ENCODE peak calls at places on chromosomes 5 and 9, in ten cellular contexts. One of them, this sample, is unnamed.

GRCh38 chr9:138023394-138024124 is 146.0 kb downstream of the CACNA1B start:
- DNase-seq in cardiac fibroblast: no peak
- DNase-seq in MM.1S: no peak
- DNase-seq in CD4-positive, alpha-beta memory T cell: no peak
- DNase-seq in aorta: no peak
- DNase-seq in ascending aorta: no peak
- DNase-seq in adrenal gland: no peak
- DNase-seq in WERI-Rb-1: no peak
- DNase-seq in HepG2: no peak
- DNase-seq in heart left ventricle: peak
- DNase-seq in this sample: no peak

GRCh38 chr9:33227741-33228140 is 12.2 kb upstream of the SPINK4 start:
- DNase-seq in cardiac fibroblast: no peak
- DNase-seq in MM.1S: no peak
- DNase-seq in CD4-positive, alpha-beta memory T cell: no peak
- DNase-seq in aorta: no peak
- DNase-seq in ascending aorta: no peak
- DNase-seq in adrenal gland: no peak
- DNase-seq in WERI-Rb-1: no peak
- DNase-seq in HepG2: no peak
- DNase-seq in heart left ventricle: no peak
- DNase-seq in this sample: no peak

GRCh38 chr9:27943544-27943943 is 370.3 kb upstream of the C9orf72 start:
- DNase-seq in cardiac fibroblast: no peak
- DNase-seq in MM.1S: no peak
- DNase-seq in CD4-positive, alpha-beta memory T cell: no peak
- DNase-seq in aorta: no peak
- DNase-seq in ascending aorta: no peak
- DNase-seq in adrenal gland: no peak
- DNase-seq in WERI-Rb-1: no peak
- DNase-seq in HepG2: no peak
- DNase-seq in heart left ventricle: no peak
- DNase-seq in this sample: no peak

GRCh38 chr5:136236479-136237083 is 43.6 kb upstream of the SMIM32 start:
- DNase-seq in cardiac fibroblast: no peak
- DNase-seq in MM.1S: no peak
- DNase-seq in CD4-positive, alpha-beta memory T cell: no peak
- DNase-seq in aorta: no peak
- DNase-seq in ascending aorta: no peak
- DNase-seq in adrenal gland: no peak
- DNase-seq in WERI-Rb-1: no peak
- DNase-seq in HepG2: no peak
- DNase-seq in heart left ventricle: no peak
- DNase-seq in this sample: no peak

GRCh38 chr9:38038307-38039089 is 30.5 kb downstream of the SHB start:
- DNase-seq in cardiac fibroblast: peak
- DNase-seq in MM.1S: no peak
- DNase-seq in CD4-positive, alpha-beta memory T cell: no peak
- DNase-seq in aorta: no peak
- DNase-seq in ascending aorta: no peak
- DNase-seq in adrenal gland: no peak
- DNase-seq in WERI-Rb-1: no peak
- DNase-seq in HepG2: no peak
- DNase-seq in heart left ventricle: peak
- DNase-seq in this sample: no peak

GRCh38 chr5:149782018-149782899 is 52.1 kb downstream of the PPARGC1B start:
- DNase-seq in cardiac fibroblast: peak
- DNase-seq in MM.1S: no peak
- DNase-seq in CD4-positive, alpha-beta memory T cell: no peak
- DNase-seq in aorta: no peak
- DNase-seq in ascending aorta: no peak
- DNase-seq in adrenal gland: no peak
- DNase-seq in WERI-Rb-1: no peak
- DNase-seq in HepG2: no peak
- DNase-seq in heart left ventricle: peak
- DNase-seq in this sample: no peak

GRCh38 chr5:55324815-55325418 is 17.1 kb downstream of the MTREX start:
- DNase-seq in cardiac fibroblast: peak
- DNase-seq in MM.1S: peak
- DNase-seq in CD4-positive, alpha-beta memory T cell: peak
- DNase-seq in aorta: no peak
- DNase-seq in ascending aorta: no peak
- DNase-seq in adrenal gland: no peak
- DNase-seq in WERI-Rb-1: no peak
- DNase-seq in HepG2: peak
- DNase-seq in heart left ventricle: no peak
- DNase-seq in this sample: peak

GRCh38 chr5:158640581-158640980 is 459.1 kb downstream of the EBF1 start:
- DNase-seq in cardiac fibroblast: peak
- DNase-seq in MM.1S: no peak
- DNase-seq in CD4-positive, alpha-beta memory T cell: no peak
- DNase-seq in aorta: no peak
- DNase-seq in ascending aorta: no peak
- DNase-seq in adrenal gland: no peak
- DNase-seq in WERI-Rb-1: no peak
- DNase-seq in HepG2: no peak
- DNase-seq in heart left ventricle: no peak
- DNase-seq in this sample: no peak

GRCh38 chr5:43772601-43773031 is 169.6 kb downstream of the NNT start:
- DNase-seq in cardiac fibroblast: peak
- DNase-seq in MM.1S: no peak
- DNase-seq in CD4-positive, alpha-beta memory T cell: no peak
- DNase-seq in aorta: no peak
- DNase-seq in ascending aorta: no peak
- DNase-seq in adrenal gland: no peak
- DNase-seq in WERI-Rb-1: no peak
- DNase-seq in HepG2: no peak
- DNase-seq in heart left ventricle: no peak
- DNase-seq in this sample: peak

GRCh38 chr5:102807878-102808502 is 52.9 kb downstream of the PAM start:
- DNase-seq in cardiac fibroblast: no peak
- DNase-seq in MM.1S: no peak
- DNase-seq in CD4-positive, alpha-beta memory T cell: no peak
- DNase-seq in aorta: no peak
- DNase-seq in ascending aorta: no peak
- DNase-seq in adrenal gland: no peak
- DNase-seq in WERI-Rb-1: no peak
- DNase-seq in HepG2: no peak
- DNase-seq in heart left ventricle: no peak
- DNase-seq in this sample: peak

GRCh38 chr9:129318121-129319075 is 140.3 kb upstream of the IER5L start:
- DNase-seq in cardiac fibroblast: peak
- DNase-seq in MM.1S: no peak
- DNase-seq in CD4-positive, alpha-beta memory T cell: no peak
- DNase-seq in aorta: peak
- DNase-seq in ascending aorta: no peak
- DNase-seq in adrenal gland: no peak
- DNase-seq in WERI-Rb-1: peak
- DNase-seq in HepG2: peak
- DNase-seq in heart left ventricle: no peak
- DNase-seq in this sample: no peak

GRCh38 chr9:75108571-75108970 is 20.3 kb downstream of the OSTF1 start:
- DNase-seq in cardiac fibroblast: peak
- DNase-seq in MM.1S: no peak
- DNase-seq in CD4-positive, alpha-beta memory T cell: no peak
- DNase-seq in aorta: peak
- DNase-seq in ascending aorta: no peak
- DNase-seq in adrenal gland: peak
- DNase-seq in WERI-Rb-1: no peak
- DNase-seq in HepG2: no peak
- DNase-seq in heart left ventricle: peak
- DNase-seq in this sample: no peak

GRCh38 chr5:139678751-139679750 is 30.9 kb downstream of the CXXC5 start:
- DNase-seq in cardiac fibroblast: no peak
- DNase-seq in MM.1S: no peak
- DNase-seq in CD4-positive, alpha-beta memory T cell: no peak
- DNase-seq in aorta: no peak
- DNase-seq in ascending aorta: no peak
- DNase-seq in adrenal gland: no peak
- DNase-seq in WERI-Rb-1: peak
- DNase-seq in HepG2: no peak
- DNase-seq in heart left ventricle: no peak
- DNase-seq in this sample: peak

GRCh38 chr9:110207071-110207923 is 662 bp downstream of the C9orf152 start:
- DNase-seq in cardiac fibroblast: no peak
- DNase-seq in MM.1S: no peak
- DNase-seq in CD4-positive, alpha-beta memory T cell: no peak
- DNase-seq in aorta: no peak
- DNase-seq in ascending aorta: no peak
- DNase-seq in adrenal gland: no peak
- DNase-seq in WERI-Rb-1: no peak
- DNase-seq in HepG2: no peak
- DNase-seq in heart left ventricle: no peak
- DNase-seq in this sample: no peak
- H3K4me3 ChIP-seq in cardiac fibroblast: no peak
- H3K4me3 ChIP-seq in MM.1S: no peak
- H3K4me3 ChIP-seq in CD4-positive, alpha-beta memory T cell: no peak
- H3K4me3 ChIP-seq in aorta: no peak
- H3K4me3 ChIP-seq in ascending aorta: no peak
- H3K4me3 ChIP-seq in adrenal gland: no peak
- H3K4me3 ChIP-seq in WERI-Rb-1: no peak
- H3K4me3 ChIP-seq in HepG2: no peak
- H3K4me3 ChIP-seq in heart left ventricle: no peak
- H3K4me3 ChIP-seq in this sample: no peak

GRCh38 chr5:59655693-59656309 is 237.7 kb downstream of the PDE4D start:
- DNase-seq in cardiac fibroblast: no peak
- DNase-seq in MM.1S: no peak
- DNase-seq in CD4-positive, alpha-beta memory T cell: no peak
- DNase-seq in aorta: no peak
- DNase-seq in ascending aorta: no peak
- DNase-seq in adrenal gland: no peak
- DNase-seq in WERI-Rb-1: no peak
- DNase-seq in HepG2: no peak
- DNase-seq in heart left ventricle: no peak
- DNase-seq in this sample: no peak
- H3K4me3 ChIP-seq in cardiac fibroblast: no peak
- H3K4me3 ChIP-seq in MM.1S: no peak
- H3K4me3 ChIP-seq in CD4-positive, alpha-beta memory T cell: no peak
- H3K4me3 ChIP-seq in aorta: no peak
- H3K4me3 ChIP-seq in ascending aorta: no peak
- H3K4me3 ChIP-seq in adrenal gland: no peak
- H3K4me3 ChIP-seq in WERI-Rb-1: no peak
- H3K4me3 ChIP-seq in HepG2: no peak
- H3K4me3 ChIP-seq in heart left ventricle: no peak
- H3K4me3 ChIP-seq in this sample: no peak

GRCh38 chr5:180313677-180314076 is 21.8 kb upstream of the MAPK9 start:
- DNase-seq in cardiac fibroblast: no peak
- DNase-seq in MM.1S: no peak
- DNase-seq in CD4-positive, alpha-beta memory T cell: peak
- DNase-seq in aorta: peak
- DNase-seq in ascending aorta: no peak
- DNase-seq in adrenal gland: no peak
- DNase-seq in WERI-Rb-1: peak
- DNase-seq in HepG2: peak
- DNase-seq in heart left ventricle: peak
- DNase-seq in this sample: no peak
- H3K4me3 ChIP-seq in cardiac fibroblast: no peak
- H3K4me3 ChIP-seq in MM.1S: no peak
- H3K4me3 ChIP-seq in CD4-positive, alpha-beta memory T cell: no peak
- H3K4me3 ChIP-seq in aorta: no peak
- H3K4me3 ChIP-seq in ascending aorta: no peak
- H3K4me3 ChIP-seq in adrenal gland: no peak
- H3K4me3 ChIP-seq in WERI-Rb-1: peak
- H3K4me3 ChIP-seq in HepG2: peak
- H3K4me3 ChIP-seq in heart left ventricle: no peak
- H3K4me3 ChIP-seq in this sample: no peak

GRCh38 chr9:21681641-21682040 is 120.8 kb upstream of the MTAP start:
- DNase-seq in cardiac fibroblast: peak
- DNase-seq in MM.1S: no peak
- DNase-seq in CD4-positive, alpha-beta memory T cell: no peak
- DNase-seq in aorta: no peak
- DNase-seq in ascending aorta: no peak
- DNase-seq in adrenal gland: no peak
- DNase-seq in WERI-Rb-1: no peak
- DNase-seq in HepG2: no peak
- DNase-seq in heart left ventricle: no peak
- DNase-seq in this sample: peak
- H3K4me3 ChIP-seq in cardiac fibroblast: no peak
- H3K4me3 ChIP-seq in MM.1S: no peak
- H3K4me3 ChIP-seq in CD4-positive, alpha-beta memory T cell: no peak
- H3K4me3 ChIP-seq in aorta: no peak
- H3K4me3 ChIP-seq in ascending aorta: no peak
- H3K4me3 ChIP-seq in adrenal gland: no peak
- H3K4me3 ChIP-seq in WERI-Rb-1: no peak
- H3K4me3 ChIP-seq in HepG2: no peak
- H3K4me3 ChIP-seq in heart left ventricle: no peak
- H3K4me3 ChIP-seq in this sample: no peak

GRCh38 chr5:159864885-159865622 is 51.2 kb upstream of the ADRA1B start:
- DNase-seq in cardiac fibroblast: peak
- DNase-seq in MM.1S: no peak
- DNase-seq in CD4-positive, alpha-beta memory T cell: no peak
- DNase-seq in aorta: no peak
- DNase-seq in ascending aorta: no peak
- DNase-seq in adrenal gland: no peak
- DNase-seq in WERI-Rb-1: no peak
- DNase-seq in HepG2: no peak
- DNase-seq in heart left ventricle: no peak
- DNase-seq in this sample: no peak
- H3K4me3 ChIP-seq in cardiac fibroblast: peak
- H3K4me3 ChIP-seq in MM.1S: no peak
- H3K4me3 ChIP-seq in CD4-positive, alpha-beta memory T cell: no peak
- H3K4me3 ChIP-seq in aorta: peak
- H3K4me3 ChIP-seq in ascending aorta: no peak
- H3K4me3 ChIP-seq in adrenal gland: no peak
- H3K4me3 ChIP-seq in WERI-Rb-1: no peak
- H3K4me3 ChIP-seq in HepG2: no peak
- H3K4me3 ChIP-seq in heart left ventricle: peak
- H3K4me3 ChIP-seq in this sample: no peak

GRCh38 chr5:90477073-90477472 is 2.4 kb downstream of the POLR3G start:
- DNase-seq in cardiac fibroblast: peak
- DNase-seq in MM.1S: no peak
- DNase-seq in CD4-positive, alpha-beta memory T cell: no peak
- DNase-seq in aorta: no peak
- DNase-seq in ascending aorta: no peak
- DNase-seq in adrenal gland: no peak
- DNase-seq in WERI-Rb-1: no peak
- DNase-seq in HepG2: no peak
- DNase-seq in heart left ventricle: no peak
- DNase-seq in this sample: peak
- H3K4me3 ChIP-seq in cardiac fibroblast: no peak
- H3K4me3 ChIP-seq in MM.1S: no peak
- H3K4me3 ChIP-seq in CD4-positive, alpha-beta memory T cell: no peak
- H3K4me3 ChIP-seq in aorta: no peak
- H3K4me3 ChIP-seq in ascending aorta: no peak
- H3K4me3 ChIP-seq in adrenal gland: no peak
- H3K4me3 ChIP-seq in WERI-Rb-1: no peak
- H3K4me3 ChIP-seq in HepG2: no peak
- H3K4me3 ChIP-seq in heart left ventricle: no peak
- H3K4me3 ChIP-seq in this sample: no peak